ENCODE peak calls at places on chromosomes 3 and 15, in five cellular contexts. N, A, G, X and Y are unnamed samples.
A peak's percentile ranks its signal among the peaks of the same experiment; 100 is the strongest.

GRCh38 chr3:133835961-133836360 is 30.3 kb downstream of the SRPRB start:
- DNase-seq in N (no peak), A (no peak), G (no peak), X (no peak), Y (no peak)

GRCh38 chr15:101001796-101002195 is 82.6 kb downstream of the LRRK1 start:
- DNase-seq in N (no peak), A (no peak), G (no peak), X (no peak), Y (no peak)

GRCh38 chr15:89002281-89002761 is 85.9 kb upstream of the ABHD2 start:
- DNase-seq in N (peak; percentile 55), A (no peak), G (peak; percentile 65), X (peak; percentile 55), Y (peak; percentile 68)

GRCh38 chr3:19972056-19972455 is 25.2 kb downstream of the RAB5A start:
- DNase-seq in N (no peak), A (no peak), G (no peak), X (peak; percentile 95), Y (peak; percentile 17)

GRCh38 chr3:99410789-99411311 is 227.5 kb upstream of the COL8A1 start:
- DNase-seq in N (no peak), A (no peak), G (no peak), X (peak; percentile 12), Y (peak; percentile 37)

GRCh38 chr3:136194409-136195257 is 1.5 kb downstream of the MSL2 start:
- DNase-seq in N (peak; percentile 46), A (no peak), G (peak; percentile 81), X (no peak), Y (peak; percentile 29)

GRCh38 chr3:27357665-27358258 is 11.4 kb downstream of the NEK10 start:
- DNase-seq in N (no peak), A (no peak), G (peak; percentile 54), X (peak; percentile 83), Y (peak; percentile 39)

GRCh38 chr15:98648654-98649537 is 557 bp downstream of the IGF1R start:
- DNase-seq in N (peak; percentile 78), A (no peak), G (no peak), X (peak; percentile 26), Y (peak; percentile 65)

GRCh38 chr3:154765241-154765640 is 314.9 kb upstream of the MME start:
- DNase-seq in N (no peak), A (no peak), G (no peak), X (no peak), Y (no peak)

GRCh38 chr3:146099316-146099715 is 61.7 kb downstream of the PLOD2 start:
- DNase-seq in N (no peak), A (no peak), G (no peak), X (no peak), Y (no peak)

GRCh38 chr3:142523921-142524566 is 54.5 kb downstream of the ATR start:
- DNase-seq in N (no peak), A (no peak), G (no peak), X (no peak), Y (peak; percentile 22)

GRCh38 chr15:49235446-49236207 is 65.6 kb downstream of the GALK2 start:
- DNase-seq in N (peak; percentile 61), A (no peak), G (peak; percentile 95), X (peak; percentile 60), Y (peak; percentile 94)

GRCh38 chr3:149480326-149481017 is 6.0 kb downstream of the TM4SF4 start:
- DNase-seq in N (peak; percentile 77), A (no peak), G (peak; percentile 73), X (peak; percentile 94), Y (peak; percentile 92)

GRCh38 chr15:36356978-36357582 is 222.3 kb upstream of the CDIN1 start:
- DNase-seq in N (no peak), A (no peak), G (peak; percentile 78), X (no peak), Y (peak; percentile 90)

GRCh38 chr15:51681303-51681963 is at the start of gene SCG3:
- DNase-seq in N (peak; percentile 85), A (peak; percentile 86), G (peak; percentile 77), X (peak; percentile 55), Y (peak; percentile 66)

GRCh38 chr3:65914740-65915366 is 123.9 kb downstream of the MAGI1 start:
- DNase-seq in N (no peak), A (no peak), G (peak; percentile 6), X (peak; percentile 2), Y (peak; percentile 7)

GRCh38 chr3:104628185-104628789 is 738.4 kb upstream of the ALCAM start:
- DNase-seq in N (no peak), A (no peak), G (peak; percentile 21), X (peak; percentile 91), Y (peak; percentile 77)